ENCODE peak calls at places on chromosomes 7 and 10, in eight cellular contexts. One of them, this sample, is unnamed.

GRCh38 chr7:122552769-122553168 is 146.1 kb downstream of the RNF133 start:
- DNase-seq in psoas muscle: no peak
- DNase-seq in HCT116: no peak
- DNase-seq in ELR: no peak
- DNase-seq in activated CD4-positive, alpha-beta T cell treated with anti-CD3 and anti-CD28 coated beads for 4 hours: no peak
- DNase-seq in NCI-H460: no peak
- DNase-seq in glomerular endothelial cell: no peak
- DNase-seq in BJ: no peak
- DNase-seq in this sample: no peak

GRCh38 chr10:112585960-112586359 is 138.9 kb downstream of the VTI1A start:
- DNase-seq in psoas muscle: no peak
- DNase-seq in HCT116: no peak
- DNase-seq in ELR: no peak
- DNase-seq in activated CD4-positive, alpha-beta T cell treated with anti-CD3 and anti-CD28 coated beads for 4 hours: no peak
- DNase-seq in NCI-H460: no peak
- DNase-seq in glomerular endothelial cell: no peak
- DNase-seq in BJ: no peak
- DNase-seq in this sample: no peak

GRCh38 chr7:151705744-151706567 is 171.0 kb downstream of the PRKAG2 start:
- DNase-seq in psoas muscle: peak
- DNase-seq in HCT116: peak
- DNase-seq in ELR: peak
- DNase-seq in activated CD4-positive, alpha-beta T cell treated with anti-CD3 and anti-CD28 coated beads for 4 hours: no peak
- DNase-seq in NCI-H460: peak
- DNase-seq in glomerular endothelial cell: no peak
- DNase-seq in BJ: no peak
- DNase-seq in this sample: peak

GRCh38 chr7:43522406-43523156 is 60.3 kb upstream of the STK17A start:
- DNase-seq in psoas muscle: no peak
- DNase-seq in HCT116: no peak
- DNase-seq in ELR: peak
- DNase-seq in activated CD4-positive, alpha-beta T cell treated with anti-CD3 and anti-CD28 coated beads for 4 hours: no peak
- DNase-seq in NCI-H460: no peak
- DNase-seq in glomerular endothelial cell: no peak
- DNase-seq in BJ: peak
- DNase-seq in this sample: peak

GRCh38 chr7:51123322-51124021 is 193.1 kb downstream of the COBL start:
- DNase-seq in psoas muscle: peak
- DNase-seq in HCT116: peak
- DNase-seq in ELR: peak
- DNase-seq in activated CD4-positive, alpha-beta T cell treated with anti-CD3 and anti-CD28 coated beads for 4 hours: peak
- DNase-seq in NCI-H460: peak
- DNase-seq in glomerular endothelial cell: no peak
- DNase-seq in BJ: peak
- DNase-seq in this sample: peak

GRCh38 chr10:72616716-72617115 is 9.2 kb downstream of the MICU1 start:
- DNase-seq in psoas muscle: no peak
- DNase-seq in HCT116: no peak
- DNase-seq in ELR: no peak
- DNase-seq in activated CD4-positive, alpha-beta T cell treated with anti-CD3 and anti-CD28 coated beads for 4 hours: no peak
- DNase-seq in NCI-H460: no peak
- DNase-seq in glomerular endothelial cell: no peak
- DNase-seq in BJ: no peak
- DNase-seq in this sample: no peak

GRCh38 chr7:97022451-97023306 is 2.0 kb downstream of the DLX5 start:
- DNase-seq in psoas muscle: no peak
- DNase-seq in HCT116: no peak
- DNase-seq in ELR: no peak
- DNase-seq in activated CD4-positive, alpha-beta T cell treated with anti-CD3 and anti-CD28 coated beads for 4 hours: no peak
- DNase-seq in NCI-H460: no peak
- DNase-seq in glomerular endothelial cell: no peak
- DNase-seq in BJ: no peak
- DNase-seq in this sample: no peak

GRCh38 chr10:121460733-121461132 is 137.5 kb downstream of the FGFR2 start:
- DNase-seq in psoas muscle: no peak
- DNase-seq in HCT116: no peak
- DNase-seq in ELR: no peak
- DNase-seq in activated CD4-positive, alpha-beta T cell treated with anti-CD3 and anti-CD28 coated beads for 4 hours: no peak
- DNase-seq in NCI-H460: no peak
- DNase-seq in glomerular endothelial cell: no peak
- DNase-seq in BJ: no peak
- DNase-seq in this sample: no peak

GRCh38 chr7:116443101-116443523 is 56.4 kb upstream of the CAV2 start:
- DNase-seq in psoas muscle: no peak
- DNase-seq in HCT116: peak
- DNase-seq in ELR: peak
- DNase-seq in activated CD4-positive, alpha-beta T cell treated with anti-CD3 and anti-CD28 coated beads for 4 hours: no peak
- DNase-seq in NCI-H460: peak
- DNase-seq in glomerular endothelial cell: peak
- DNase-seq in BJ: peak
- DNase-seq in this sample: peak

GRCh38 chr7:2254429-2255144 is 12.6 kb downstream of the NUDT1 start:
- DNase-seq in psoas muscle: no peak
- DNase-seq in HCT116: no peak
- DNase-seq in ELR: no peak
- DNase-seq in activated CD4-positive, alpha-beta T cell treated with anti-CD3 and anti-CD28 coated beads for 4 hours: no peak
- DNase-seq in NCI-H460: no peak
- DNase-seq in glomerular endothelial cell: no peak
- DNase-seq in BJ: no peak
- DNase-seq in this sample: no peak

GRCh38 chr7:112898432-112899290 is 108.5 kb upstream of the TMEM168 start:
- DNase-seq in psoas muscle: no peak
- DNase-seq in HCT116: peak
- DNase-seq in ELR: peak
- DNase-seq in activated CD4-positive, alpha-beta T cell treated with anti-CD3 and anti-CD28 coated beads for 4 hours: no peak
- DNase-seq in NCI-H460: peak
- DNase-seq in glomerular endothelial cell: peak
- DNase-seq in BJ: no peak
- DNase-seq in this sample: peak

GRCh38 chr7:123293710-123294109 is 93.9 kb upstream of the SLC13A1 start:
- DNase-seq in psoas muscle: no peak
- DNase-seq in HCT116: no peak
- DNase-seq in ELR: no peak
- DNase-seq in activated CD4-positive, alpha-beta T cell treated with anti-CD3 and anti-CD28 coated beads for 4 hours: no peak
- DNase-seq in NCI-H460: no peak
- DNase-seq in glomerular endothelial cell: no peak
- DNase-seq in BJ: no peak
- DNase-seq in this sample: no peak

GRCh38 chr7:43196379-43196778 is 83.9 kb downstream of the HECW1 start:
- DNase-seq in psoas muscle: no peak
- DNase-seq in HCT116: no peak
- DNase-seq in ELR: peak
- DNase-seq in activated CD4-positive, alpha-beta T cell treated with anti-CD3 and anti-CD28 coated beads for 4 hours: no peak
- DNase-seq in NCI-H460: no peak
- DNase-seq in glomerular endothelial cell: no peak
- DNase-seq in BJ: no peak
- DNase-seq in this sample: no peak

GRCh38 chr7:120843121-120843520 is 14.8 kb downstream of the TSPAN12 start:
- DNase-seq in psoas muscle: no peak
- DNase-seq in HCT116: no peak
- DNase-seq in ELR: no peak
- DNase-seq in activated CD4-positive, alpha-beta T cell treated with anti-CD3 and anti-CD28 coated beads for 4 hours: no peak
- DNase-seq in NCI-H460: no peak
- DNase-seq in glomerular endothelial cell: no peak
- DNase-seq in BJ: no peak
- DNase-seq in this sample: no peak

GRCh38 chr10:132900211-132900756 is 42.1 kb downstream of the CFAP46 start:
- DNase-seq in psoas muscle: no peak
- DNase-seq in HCT116: no peak
- DNase-seq in ELR: no peak
- DNase-seq in activated CD4-positive, alpha-beta T cell treated with anti-CD3 and anti-CD28 coated beads for 4 hours: no peak
- DNase-seq in NCI-H460: no peak
- DNase-seq in glomerular endothelial cell: no peak
- DNase-seq in BJ: no peak
- DNase-seq in this sample: no peak

GRCh38 chr7:20896996-20897395 is 110.3 kb upstream of the SP8 start:
- DNase-seq in psoas muscle: no peak
- DNase-seq in HCT116: no peak
- DNase-seq in ELR: no peak
- DNase-seq in activated CD4-positive, alpha-beta T cell treated with anti-CD3 and anti-CD28 coated beads for 4 hours: no peak
- DNase-seq in NCI-H460: no peak
- DNase-seq in glomerular endothelial cell: no peak
- DNase-seq in BJ: no peak
- DNase-seq in this sample: no peak

GRCh38 chr7:22772885-22773284 is 45.9 kb downstream of the IL6 start:
- DNase-seq in psoas muscle: no peak
- DNase-seq in HCT116: no peak
- DNase-seq in ELR: no peak
- DNase-seq in activated CD4-positive, alpha-beta T cell treated with anti-CD3 and anti-CD28 coated beads for 4 hours: no peak
- DNase-seq in NCI-H460: no peak
- DNase-seq in glomerular endothelial cell: no peak
- DNase-seq in BJ: no peak
- DNase-seq in this sample: no peak

GRCh38 chr7:77205706-77206105 is 6.1 kb upstream of the FGL2 start:
- DNase-seq in psoas muscle: no peak
- DNase-seq in HCT116: no peak
- DNase-seq in ELR: no peak
- DNase-seq in activated CD4-positive, alpha-beta T cell treated with anti-CD3 and anti-CD28 coated beads for 4 hours: no peak
- DNase-seq in NCI-H460: no peak
- DNase-seq in glomerular endothelial cell: no peak
- DNase-seq in BJ: peak
- DNase-seq in this sample: no peak

GRCh38 chr10:44981172-44982113 is 2.8 kb upstream of the DEPP1 start:
- DNase-seq in psoas muscle: peak
- DNase-seq in HCT116: peak
- DNase-seq in ELR: peak
- DNase-seq in activated CD4-positive, alpha-beta T cell treated with anti-CD3 and anti-CD28 coated beads for 4 hours: no peak
- DNase-seq in NCI-H460: peak
- DNase-seq in glomerular endothelial cell: no peak
- DNase-seq in BJ: peak
- DNase-seq in this sample: no peak

GRCh38 chr10:97708976-97709745 is 4.4 kb upstream of the MARVELD1 start:
- DNase-seq in psoas muscle: peak
- DNase-seq in HCT116: no peak
- DNase-seq in ELR: peak
- DNase-seq in activated CD4-positive, alpha-beta T cell treated with anti-CD3 and anti-CD28 coated beads for 4 hours: peak
- DNase-seq in NCI-H460: no peak
- DNase-seq in glomerular endothelial cell: no peak
- DNase-seq in BJ: no peak
- DNase-seq in this sample: no peak

GRCh38 chr10:102994551-102995295 is 76.6 kb downstream of the CNNM2 start:
- DNase-seq in psoas muscle: no peak
- DNase-seq in HCT116: no peak
- DNase-seq in ELR: no peak
- DNase-seq in activated CD4-positive, alpha-beta T cell treated with anti-CD3 and anti-CD28 coated beads for 4 hours: no peak
- DNase-seq in NCI-H460: no peak
- DNase-seq in glomerular endothelial cell: no peak
- DNase-seq in BJ: no peak
- DNase-seq in this sample: no peak

GRCh38 chr10:14025790-14026189 is 304.9 kb downstream of the FRMD4A start:
- DNase-seq in psoas muscle: no peak
- DNase-seq in HCT116: no peak
- DNase-seq in ELR: no peak
- DNase-seq in activated CD4-positive, alpha-beta T cell treated with anti-CD3 and anti-CD28 coated beads for 4 hours: no peak
- DNase-seq in NCI-H460: no peak
- DNase-seq in glomerular endothelial cell: no peak
- DNase-seq in BJ: no peak
- DNase-seq in this sample: no peak

GRCh38 chr7:6226194-6226799 is 46.1 kb downstream of the CYTH3 start:
- DNase-seq in psoas muscle: no peak
- DNase-seq in HCT116: no peak
- DNase-seq in ELR: no peak
- DNase-seq in activated CD4-positive, alpha-beta T cell treated with anti-CD3 and anti-CD28 coated beads for 4 hours: no peak
- DNase-seq in NCI-H460: no peak
- DNase-seq in glomerular endothelial cell: no peak
- DNase-seq in BJ: peak
- DNase-seq in this sample: no peak

GRCh38 chr10:87504307-87504666 is 406 bp upstream of the MINPP1 start:
- DNase-seq in psoas muscle: no peak
- DNase-seq in HCT116: no peak
- DNase-seq in ELR: no peak
- DNase-seq in activated CD4-positive, alpha-beta T cell treated with anti-CD3 and anti-CD28 coated beads for 4 hours: peak
- DNase-seq in NCI-H460: no peak
- DNase-seq in glomerular endothelial cell: no peak
- DNase-seq in BJ: no peak
- DNase-seq in this sample: no peak

This sample was measured in keratinocyte.